ENCODE peak calls at places on chromosomes 11 and 22, in five cellular contexts. M is ureter, G is A172, N is neural progenitor cell, O is mucosa of gallbladder. P is an unnamed sample.

GRCh38 chr11:14386895-14387480 is 28.0 kb upstream of the RRAS2 start:
- DNase-seq in O (no peak), M (no peak), N (peak), G (peak), P (no peak)

GRCh38 chr22:19865141-19865829 is 10.6 kb upstream of the GNB1L start:
- DNase-seq in M (no peak), O (no peak), G (no peak), N (no peak), P (no peak)

GRCh38 chr22:44196241-44196640 is 15.5 kb downstream of the PARVG start:
- DNase-seq in N (no peak), O (no peak), G (no peak), M (no peak), P (no peak)

GRCh38 chr11:5688482-5688881 is 1.1 kb upstream of the TRIM22 start:
- DNase-seq in O (no peak), M (no peak), N (no peak), G (no peak), P (no peak)

GRCh38 chr11:72119188-72119587 is 6.7 kb upstream of the ANAPC15 start:
- DNase-seq in G (no peak), O (no peak), N (no peak), M (no peak), P (no peak)

GRCh38 chr11:27914080-27914479 is 193.9 kb downstream of the KIF18A start:
- DNase-seq in G (peak), O (no peak), M (no peak), N (no peak), P (no peak)

GRCh38 chr22:39594411-39594810 is 23.9 kb downstream of the CACNA1I start:
- DNase-seq in O (no peak), N (peak), M (no peak), G (no peak), P (no peak)

GRCh38 chr22:50311606-50312351 is 4.3 kb upstream of the PLXNB2 start:
- DNase-seq in O (no peak), G (no peak), M (no peak), N (no peak), P (no peak)

GRCh38 chr11:9719949-9720646 is 56.2 kb downstream of the SWAP70 start:
- DNase-seq in O (no peak), M (no peak), G (no peak), N (no peak), P (no peak)

GRCh38 chr11:121595717-121596156 is 143.0 kb upstream of the SORL1-AS1 start:
- DNase-seq in G (peak), O (no peak), N (no peak), M (no peak), P (no peak)

GRCh38 chr11:61754534-61755482 is 2.4 kb downstream of the MYRF start:
- DNase-seq in G (no peak), N (peak), O (peak), M (no peak), P (peak)

GRCh38 chr11:104060004-104060403 is 23.6 kb downstream of the DDI1 start:
- DNase-seq in N (no peak), M (no peak), G (no peak), O (no peak), P (no peak)

GRCh38 chr11:44028401-44028800 is 19.4 kb upstream of the ACCSL start:
- DNase-seq in M (peak), G (no peak), O (no peak), N (no peak), P (no peak)

GRCh38 chr22:40396882-40397281 is 26.5 kb downstream of the SGSM3 start:
- DNase-seq in O (peak), G (peak), N (peak), M (peak), P (peak)

GRCh38 chr22:27690596-27690995 is 111.0 kb downstream of the MN1 start:
- DNase-seq in M (no peak), O (no peak), G (no peak), N (no peak), P (no peak)

GRCh38 chr11:1218788-1219445 is 3.9 kb upstream of the MUC5B start:
- DNase-seq in M (no peak), N (no peak), O (no peak), G (no peak), P (no peak)

GRCh38 chr11:6468712-6469495 is 4.8 kb downstream of the TRIM3 start:
- DNase-seq in M (peak), N (peak), O (peak), G (peak), P (peak)

GRCh38 chr22:37420656-37421467 is 6.4 kb downstream of the ELFN2 start:
- DNase-seq in N (no peak), O (no peak), G (no peak), M (no peak), P (no peak)

GRCh38 chr11:1307998-1308744 is 1.3 kb downstream of the TOLLIP start:
- DNase-seq in G (no peak), M (peak), N (no peak), O (no peak), P (peak)

GRCh38 chr11:8719260-8720190 is 36.9 kb downstream of the RPL27A start:
- DNase-seq in N (no peak), M (peak), O (peak), G (peak), P (no peak)

GRCh38 chr11:132024587-132025295 is 654.3 kb downstream of the NTM start:
- DNase-seq in G (peak), N (no peak), M (no peak), O (no peak), P (no peak)

GRCh38 chr22:29695129-29695926 is 24.5 kb upstream of the CABP7 start:
- DNase-seq in O (peak), N (no peak), M (no peak), G (peak), P (no peak)

GRCh38 chr11:44747339-44747738 is 20.6 kb downstream of the TSPAN18 start:
- DNase-seq in M (no peak), N (no peak), G (peak), O (no peak), P (no peak)

GRCh38 chr11:122176651-122177050 is 60.6 kb upstream of the BLID start:
- DNase-seq in M (no peak), N (no peak), O (no peak), G (no peak), P (no peak)

GRCh38 chr11:30683176-30683575 is 97.0 kb upstream of the MPPED2 start:
- DNase-seq in N (no peak), G (no peak), O (no peak), M (no peak), P (no peak)

GRCh38 chr11:75852406-75853017 is 37.5 kb downstream of the UVRAG start:
- DNase-seq in N (no peak), G (no peak), O (no peak), M (no peak), P (no peak)

GRCh38 chr11:11782532-11783110 is 59.2 kb upstream of the USP47 start:
- DNase-seq in O (peak), M (no peak), G (no peak), N (no peak), P (peak)

GRCh38 chr11:75557649-75558494 is 4.2 kb upstream of the SERPINH1 start:
- DNase-seq in O (peak), N (no peak), M (peak), G (peak), P (no peak)

GRCh38 chr22:25484498-25484897 is 80.0 kb upstream of the GRK3 start:
- DNase-seq in M (no peak), G (no peak), O (no peak), N (no peak), P (no peak)

GRCh38 chr11:117443269-117444186 is 115.9 kb downstream of the CEP164 start:
- DNase-seq in M (peak), G (no peak), N (peak), O (peak), P (peak)

GRCh38 chr11:33449798-33450197 is 192.6 kb downstream of the HIPK3 start:
- DNase-seq in N (no peak), M (no peak), G (peak), O (no peak), P (no peak)

GRCh38 chr22:45830531-45831245 is 146.3 kb downstream of the WNT7B start:
- DNase-seq in N (no peak), G (peak), O (no peak), M (no peak), P (no peak)

GRCh38 chr11:134069996-134070845 is 1.3 kb downstream of the JAM3 start:
- DNase-seq in N (peak), M (no peak), O (no peak), G (no peak), P (no peak)

GRCh38 chr11:31325162-31325561 is 44.4 kb downstream of the DCDC1 start:
- DNase-seq in N (no peak), O (no peak), M (no peak), G (peak), P (no peak)

P was measured in stomach.